ENCODE peak calls at places on chromosomes 7 and 10, in five cellular contexts. I is transverse colon, X is bronchial epithelial cell, K is neural progenitor cell, F is A673. W is an unnamed sample. For H3K36me3, the result is how much of the 10 kb centered on the place peaks cover.

GRCh38 chr7:20798694-20799121 is 12.0 kb upstream of the SP8 start:
- DNase-seq in I (no peak), X (no peak), K (peak), F (no peak), W (no peak)

GRCh38 chr7:50660040-50660829 is 95.0 kb upstream of the DDC start:
- DNase-seq in I (peak), X (no peak), K (no peak), F (no peak), W (no peak)

GRCh38 chr7:5343893-5344292 is 61.1 kb downstream of the SLC29A4 start:
- DNase-seq in I (no peak), X (no peak), K (no peak), F (no peak), W (no peak)

GRCh38 chr10:62657244-62657835 is 147.2 kb upstream of the ADO start:
- DNase-seq in I (no peak), X (no peak), K (no peak), F (no peak), W (no peak)

GRCh38 chr10:73908853-73909611 is 1.9 kb upstream of the PLAU start:
- DNase-seq in I (peak), X (peak), K (no peak), F (peak), W (no peak)

GRCh38 chr7:99108615-99109014 is 35.3 kb downstream of the SMURF1 start:
- DNase-seq in I (no peak), X (peak), K (no peak), F (no peak), W (no peak)

GRCh38 chr10:116521424-116522305 is 24.1 kb upstream of the PNLIP start:
- DNase-seq in I (peak), X (peak), K (peak), F (peak), W (peak)

GRCh38 chr10:78454123-78454645 is 420.5 kb downstream of the RPS24 start:
- DNase-seq in I (no peak), X (no peak), K (no peak), F (no peak), W (no peak)

GRCh38 chr10:128739937-128740336 is 613.7 kb upstream of the MKI67 start:
- DNase-seq in I (no peak), X (no peak), K (no peak), F (no peak), W (peak)

GRCh38 chr10:129467346-129468119 is 492 bp downstream of the MGMT start:
- DNase-seq in I (peak), X (peak), K (no peak), F (peak), W (peak)

GRCh38 chr7:29806131-29806792 is at the start of gene WIPF3:
- DNase-seq in I (peak), X (no peak), K (peak), F (peak), W (peak)

GRCh38 chr10:122407375-122408125 is 33.0 kb downstream of the PLEKHA1 start:
- DNase-seq in I (no peak), X (no peak), K (no peak), F (no peak), W (no peak)

GRCh38 chr7:51015581-51015980 is 232.9 kb upstream of the GRB10 start:
- DNase-seq in I (no peak), X (no peak), K (no peak), F (no peak), W (no peak)

GRCh38 chr7:7884855-7885254 is 83.7 kb upstream of the GLCCI1 start:
- DNase-seq in I (no peak), X (peak), K (no peak), F (no peak), W (no peak)

GRCh38 chr10:16497911-16498310 is 23.8 kb downstream of the C1QL3 start:
- DNase-seq in I (no peak), X (peak), K (peak), F (no peak), W (no peak)

GRCh38 chr7:100894860-100895700 is 608 bp downstream of the ACHE start:
- DNase-seq in I (peak), X (no peak), K (peak), F (peak), W (peak)

GRCh38 chr7:157472311-157473050 is 135.7 kb downstream of the DNAJB6 start:
- DNase-seq in I (no peak), X (no peak), K (no peak), F (no peak), W (no peak)

GRCh38 chr7:106721816-106722785 is 61.1 kb upstream of the CCDC71L start:
- DNase-seq in I (no peak), X (no peak), K (no peak), F (no peak), W (no peak)

GRCh38 chr10:72171175-72171630 is 44.6 kb upstream of the ANAPC16 start:
- DNase-seq in I (peak), X (peak), K (no peak), F (peak), W (no peak)

GRCh38 chr10:132204781-132205473 is 18.2 kb downstream of the DPYSL4 start:
- DNase-seq in I (no peak), X (no peak), K (no peak), F (no peak), W (peak)

GRCh38 chr10:92573091-92573797 is 649 bp downstream of the IDE start:
- DNase-seq in I (peak), X (peak), K (peak), F (peak), W (peak)

GRCh38 chr10:49612513-49613159 is 1.2 kb upstream of the CHAT start:
- DNase-seq in I (no peak), X (no peak), K (peak), F (peak), W (no peak)

GRCh38 chr10:90326498-90327267 is 531.2 kb downstream of the HTR7 start:
- DNase-seq in I (no peak), X (peak), K (no peak), F (peak), W (no peak)

GRCh38 chr10:78802866-78803265 is 265.9 kb upstream of the ZMIZ1 start:
- DNase-seq in I (peak), X (peak), K (peak), F (no peak), W (peak)

GRCh38 chr10:65166272-65166671 is 1645.1 kb downstream of the REEP3 start:
- DNase-seq in I (no peak), X (no peak), K (no peak), F (no peak), W (no peak)

GRCh38 chr10:21083861-21084260 is 186.8 kb upstream of the NEBL start:
- DNase-seq in I (no peak), X (peak), K (no peak), F (no peak), W (no peak)

GRCh38 chr10:132628966-132629900 is 91.6 kb downstream of the INPP5A start:
- DNase-seq in I (no peak), X (no peak), K (no peak), F (no peak), W (no peak)

GRCh38 chr7:92835140-92835850 is 1.1 kb downstream of the CDK6 start:
- DNase-seq in I (peak), X (peak), K (peak), F (peak), W (peak)

GRCh38 chr7:92720604-92721350 is 115.6 kb downstream of the CDK6 start:
- DNase-seq in I (no peak), X (no peak), K (no peak), F (no peak), W (peak)

GRCh38 chr7:109226699-109227098 is 657.0 kb downstream of the DNAJB9 start:
- DNase-seq in I (no peak), X (no peak), K (no peak), F (no peak), W (no peak)

GRCh38 chr7:4699897-4700296 is 17.8 kb downstream of the FOXK1 start:
- DNase-seq in I (no peak), X (no peak), K (no peak), F (no peak), W (no peak)

GRCh38 chr10:69009360-69009759 is 20.8 kb downstream of the KIFBP start:
- DNase-seq in I (no peak), X (no peak), K (no peak), F (no peak), W (no peak)

GRCh38 chr10:11335167-11335652 is 276.2 kb downstream of the USP6NL start:
- DNase-seq in I (no peak), X (peak), K (no peak), F (no peak), W (no peak)

DNA sequence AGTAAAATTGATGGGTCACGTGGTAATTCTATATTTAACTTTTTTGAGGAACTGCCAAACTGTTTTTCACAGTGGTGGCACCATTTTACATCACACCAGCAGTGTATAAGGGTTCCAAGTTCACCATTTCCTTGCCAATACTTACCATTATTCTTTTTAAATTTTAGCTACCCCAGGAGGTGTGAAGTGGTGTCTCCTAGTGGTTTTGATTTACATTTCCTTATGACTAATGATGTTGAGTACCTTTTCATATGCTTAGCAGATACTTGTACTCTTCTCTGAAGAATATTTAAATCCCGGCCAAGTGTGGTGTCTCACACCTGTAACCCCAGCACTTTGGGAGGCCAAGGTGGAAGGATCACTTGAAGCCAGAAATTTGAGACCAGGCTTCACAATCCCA is 28.5 kb downstream of the FHIP2A start:
- DNase-seq in I (no peak), X (no peak), K (no peak), F (no peak), W (no peak)
- H3K36me3 ChIP-seq in I (half or more), X (under half), K (under half), F (half or more), W (half or more)

GRCh38 chr10:24992512-24993133 is 23.3 kb downstream of the ENKUR start:
- DNase-seq in I (no peak), X (no peak), K (no peak), F (no peak), W (no peak)

GRCh38 chr10:24991298-24991697 is 24.7 kb downstream of the ENKUR start:
- DNase-seq in I (no peak), X (no peak), K (no peak), F (no peak), W (no peak)

GRCh38 chr10:24993237-24993958 is 22.6 kb downstream of the ENKUR start:
- DNase-seq in I (no peak), X (no peak), K (no peak), F (no peak), W (no peak)

GRCh38 chr10:24989867-24990266 is 26.1 kb downstream of the ENKUR start:
- DNase-seq in I (no peak), X (peak), K (no peak), F (no peak), W (no peak)

GRCh38 chr10:24988831-24989769 is 26.9 kb downstream of the ENKUR start:
- DNase-seq in I (no peak), X (no peak), K (no peak), F (no peak), W (no peak)
- H3K4me3 ChIP-seq in I (no peak), X (no peak), K (no peak), F (no peak), W (no peak)

GRCh38 chr7:81499262-81500116 is 270.4 kb downstream of the HGF start:
- DNase-seq in I (no peak), X (peak), K (peak), F (peak), W (no peak)
- TF ChIP-seq CTCF in I (peak), X (peak), K (peak), F (peak), W (peak)

GRCh38 chr7:128845987-128846386 is 15.8 kb downstream of the FLNC start:
- DNase-seq in I (no peak), X (no peak), K (no peak), F (no peak), W (no peak)

GRCh38 chr7:128849156-128849515 is 13.5 kb upstream of the ATP6V1F start:
- DNase-seq in I (no peak), X (no peak), K (no peak), F (no peak), W (no peak)

GRCh38 chr7:128848289-128849155 is 14.1 kb upstream of the ATP6V1F start:
- DNase-seq in I (no peak), X (no peak), K (no peak), F (no peak), W (no peak)

GRCh38 chr7:128846781-128847444 is 15.7 kb upstream of the ATP6V1F start:
- DNase-seq in I (no peak), X (no peak), K (no peak), F (no peak), W (no peak)

DNA sequence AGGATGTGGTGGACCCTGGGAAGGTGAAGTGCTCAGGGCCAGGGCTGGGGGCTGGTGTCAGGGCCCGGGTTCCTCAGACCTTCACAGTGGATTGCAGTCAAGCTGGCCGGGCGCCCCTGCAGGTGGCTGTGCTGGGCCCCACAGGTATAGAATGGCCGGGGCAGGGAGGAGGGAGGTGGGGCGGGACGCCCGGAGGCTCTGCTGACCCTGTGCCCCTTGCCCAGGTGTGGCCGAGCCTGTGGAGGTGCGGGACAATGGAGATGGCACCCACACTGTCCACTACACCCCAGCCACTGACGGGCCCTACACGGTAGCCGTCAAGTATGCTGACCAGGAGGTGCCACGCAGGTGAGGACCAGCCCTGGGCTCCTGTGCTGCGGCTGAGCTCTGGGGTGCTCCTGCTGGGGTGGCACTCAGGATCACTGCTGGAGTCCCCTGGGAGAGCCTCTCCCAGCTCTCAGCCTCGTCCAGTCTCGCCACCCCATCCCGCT is 14.9 kb upstream of the ATP6V1F start:
- DNase-seq in I (no peak), X (no peak), K (no peak), F (no peak), W (no peak)
- H3K36me3 ChIP-seq in I (under half), X (under half), K (under half), F (under half), W (under half)

DNA sequence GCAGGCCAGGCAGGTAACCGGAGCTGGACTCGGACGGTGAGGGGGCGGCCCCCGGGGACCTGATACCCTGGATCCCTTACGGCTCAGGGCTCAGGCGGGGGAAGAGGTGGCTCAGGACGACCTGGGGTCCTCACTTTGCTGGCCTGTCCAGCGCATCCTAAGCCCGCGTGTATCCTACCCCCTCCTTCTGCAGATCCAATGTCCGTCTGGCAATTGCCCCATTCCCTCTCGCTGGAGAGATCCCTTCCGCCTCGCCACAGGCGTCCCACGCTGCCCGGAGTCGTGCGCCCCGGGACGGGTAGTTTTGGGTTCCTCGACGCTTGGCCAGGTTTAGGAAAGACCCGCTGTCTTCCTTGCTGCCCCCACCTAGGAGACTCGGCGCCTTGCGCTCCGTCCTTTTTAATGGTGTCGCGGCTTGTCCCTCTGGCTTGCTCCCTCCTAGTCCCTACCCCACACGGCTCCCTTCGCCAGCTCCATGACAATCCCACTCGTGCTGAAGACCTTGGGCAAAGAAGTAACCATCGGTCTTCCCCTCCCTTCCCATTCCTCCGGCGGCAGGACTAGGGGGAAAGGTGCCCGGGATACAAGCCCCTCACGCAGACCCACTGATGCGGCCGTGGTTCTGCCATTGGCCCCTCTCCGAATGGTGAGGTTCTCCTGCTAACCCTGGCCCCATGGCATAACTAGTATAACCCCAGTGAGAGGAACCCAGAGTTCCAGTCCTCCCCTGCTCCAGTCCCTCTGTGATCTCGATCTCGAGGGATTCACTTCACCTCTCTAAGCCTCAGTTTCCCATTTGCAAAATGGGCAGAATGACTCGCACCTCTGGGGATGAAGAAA is 170.3 kb downstream of the UBE2H start:
- DNase-seq in I (no peak), X (no peak), K (peak), F (no peak), W (peak)
- H3K4me3 ChIP-seq in I (no peak), X (no peak), K (peak), F (peak), W (peak)

W was measured in WERI-Rb-1.